ENCODE peak calls at places on chromosomes 5 and 9, in four cellular contexts. L is lung, M is heart left ventricle, A is kidney. J is an unnamed sample. For H3K9me3, the result is how much of the 10 kb centered on the place peaks cover.

GRCh38 chr9:112179816-112180215 is 4.7 kb upstream of the SUSD1 start:
- DNase-seq in L (no peak), M (no peak), A (no peak), J (no peak)

GRCh38 chr9:38067611-38067891 is 1.5 kb downstream of the SHB start:
- DNase-seq in L (no peak), M (peak), A (peak), J (peak)

GRCh38 chr9:100281676-100282387 is 70.9 kb downstream of the TEX10 start:
- DNase-seq in L (no peak), M (no peak), A (no peak), J (no peak)

GRCh38 chr5:42949348-42950090 is 90.6 kb downstream of the ANXA2R start:
- DNase-seq in L (peak), M (peak), A (peak), J (peak)

GRCh38 chr9:136882109-136882946 is 4.0 kb upstream of the TRAF2 start:
- DNase-seq in L (peak), M (peak), A (peak), J (no peak)

GRCh38 chr5:175668006-175668405 is 10.1 kb downstream of the HRH2 start:
- DNase-seq in L (no peak), M (no peak), A (no peak), J (no peak)

GRCh38 chr9:112839331-112839730 is 51.3 kb downstream of the SLC46A2 start:
- DNase-seq in L (no peak), M (no peak), A (no peak), J (no peak)

GRCh38 chr5:135898651-135899050 is 3.0 kb upstream of the IL9 start:
- DNase-seq in L (no peak), M (no peak), A (no peak), J (no peak)

GRCh38 chr9:94139672-94140417 is 55.6 kb downstream of the PTPDC1 start:
- DNase-seq in L (peak), M (peak), A (peak), J (peak)

GRCh38 chr9:100058699-100059579 is 39.9 kb downstream of the ERP44 start:
- DNase-seq in L (no peak), M (no peak), A (no peak), J (no peak)

DNA sequence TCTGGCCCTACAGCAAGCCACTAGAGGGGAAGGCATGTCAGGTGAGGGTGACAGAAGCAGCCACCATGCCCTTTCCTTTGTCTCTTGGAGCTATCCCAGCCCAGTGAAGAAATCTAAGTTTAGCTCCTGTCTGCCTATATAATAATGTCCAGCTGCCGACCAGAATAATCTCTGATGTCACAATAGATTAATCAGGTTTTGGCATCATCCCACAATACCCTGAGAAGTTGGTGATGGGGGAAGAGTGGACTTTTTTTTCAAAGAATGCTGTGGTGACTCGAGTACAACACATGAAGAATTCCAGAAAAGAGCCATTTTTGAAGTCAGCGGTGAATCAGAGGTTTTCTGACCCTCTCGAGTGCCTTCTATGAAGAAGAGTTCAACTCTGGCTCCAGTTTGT is 1.7 kb upstream of the TSLP start:
- DNase-seq in L (no peak), M (no peak), A (no peak), J (no peak)
- H3K4me3 ChIP-seq in L (no peak), M (no peak), A (no peak), J (peak)

GRCh38 chr5:124453221-124454032 is 293.0 kb downstream of the ZNF608 start:
- DNase-seq in L (no peak), M (no peak), A (no peak), J (no peak)
- H3K27ac ChIP-seq in L (no peak), M (no peak), A (no peak), J (no peak)

GRCh38 chr9:101408374-101409078 is 9.9 kb downstream of the ZNF189 start:
- DNase-seq in L (no peak), M (no peak), A (no peak), J (no peak)

GRCh38 chr9:101400120-101400519 is 1.5 kb downstream of the ZNF189 start:
- DNase-seq in L (no peak), M (peak), A (no peak), J (no peak)

GRCh38 chr9:101398930-101399640 is 434 bp downstream of the ZNF189 start:
- DNase-seq in L (no peak), M (no peak), A (peak), J (no peak)

GRCh38 chr9:101399641-101399965 is 952 bp downstream of the ZNF189 start:
- DNase-seq in L (no peak), M (no peak), A (no peak), J (no peak)

GRCh38 chr9:101403886-101404285 is 5.2 kb downstream of the ZNF189 start:
- DNase-seq in L (no peak), M (no peak), A (no peak), J (no peak)
- H3K9me3 ChIP-seq in L (under half), M (half or more), A (under half), J (under half)

GRCh38 chr5:159120446-159120845 is 20.7 kb upstream of the EBF1 start:
- DNase-seq in L (no peak), M (no peak), A (no peak), J (no peak)
- H3K4me3 ChIP-seq in L (no peak), M (peak), A (no peak), J (no peak)